ENCODE peak calls at places on chromosomes 4 and X, in eight cellular contexts. V is prostate gland, H is AG04450, P is fibroblast of mammary gland, A is heart right ventricle, M is psoas muscle, O is astrocyte of the spinal cord, S is epithelial cell of esophagus. K is an unnamed sample.

GRCh38 chr4:124636793-124637192 is 75.7 kb downstream of the ANKRD50 start:
- DNase-seq in V (no peak), H (no peak), M (no peak), P (no peak), A (no peak), S (no peak), O (peak; percentile 31), K (no peak)

GRCh38 chr4:147361726-147362125 is 119.2 kb upstream of the EDNRA start:
- DNase-seq in M (no peak), H (peak; percentile 64), S (peak; percentile 82), A (no peak), O (peak; percentile 94), V (no peak), P (peak; percentile 89), K (no peak)

GRCh38 chr4:37188100-37188499 is 56.4 kb upstream of the NWD2 start:
- DNase-seq in O (no peak), S (no peak), H (no peak), A (no peak), M (no peak), P (no peak), V (no peak), K (no peak)

GRCh38 chr4:15479089-15479912 is 9.6 kb downstream of the CC2D2A start:
- DNase-seq in V (peak; percentile 39), H (peak; percentile 70), S (peak; percentile 85), P (peak; percentile 91), A (no peak), O (peak; percentile 90), M (no peak), K (peak; percentile 42)

GRCh38 chrX:49879656-49880277 is 483 bp downstream of the USP27X start:
- DNase-seq in A (no peak), M (no peak), V (no peak), O (no peak), H (no peak), S (no peak), P (no peak), K (no peak)

GRCh38 chrX:74535211-74535621 is 79.2 kb downstream of the RLIM start:
- DNase-seq in H (no peak), V (peak; percentile 4), M (no peak), P (peak; percentile 68), A (no peak), S (peak; percentile 36), O (peak; percentile 67), K (no peak)

GRCh38 chr4:170011921-170012628 is 14.1 kb downstream of the MFAP3L start:
- DNase-seq in V (no peak), O (no peak), H (no peak), A (no peak), S (no peak), P (no peak), M (no peak), K (no peak)

GRCh38 chr4:104491396-104491821 is 3.3 kb downstream of the CXXC4 start:
- DNase-seq in M (peak; percentile 38), A (peak; percentile 55), O (peak; percentile 29), H (no peak), S (peak; percentile 22), V (peak; percentile 36), P (peak; percentile 5), K (no peak)

GRCh38 chr4:13215560-13215959 is 268.6 kb downstream of the RAB28 start:
- DNase-seq in O (no peak), A (no peak), H (no peak), P (no peak), S (no peak), V (no peak), M (no peak), K (no peak)

GRCh38 chr4:4518747-4519146 is 23.1 kb downstream of the STX18 start:
- DNase-seq in P (no peak), H (no peak), O (no peak), S (no peak), A (no peak), V (no peak), M (no peak), K (no peak)

GRCh38 chrX:64204701-64205440 is 637 bp downstream of the AMER1 start:
- DNase-seq in O (peak; percentile 30), P (peak; percentile 28), H (no peak), V (peak; percentile 9), S (peak; percentile 26), A (peak; percentile 37), M (peak; percentile 46), K (no peak)

GRCh38 chrX:69565247-69565815 is 50.6 kb upstream of the EDA start:
- DNase-seq in H (no peak), A (no peak), V (no peak), M (no peak), P (no peak), O (no peak), S (peak; percentile 41), K (no peak)

GRCh38 chrX:107687445-107687844 is 59.1 kb downstream of the PRPS1 start:
- DNase-seq in V (no peak), H (no peak), M (no peak), P (no peak), A (no peak), S (no peak), O (no peak), K (no peak)
- H3K4me3 ChIP-seq in V (no peak overlapping the region), H (no peak overlapping the region), M (no peak overlapping the region), P (no peak overlapping the region), A (no peak overlapping the region), S (no peak overlapping the region), O (no peak overlapping the region), K (no peak overlapping the region)

DNA sequence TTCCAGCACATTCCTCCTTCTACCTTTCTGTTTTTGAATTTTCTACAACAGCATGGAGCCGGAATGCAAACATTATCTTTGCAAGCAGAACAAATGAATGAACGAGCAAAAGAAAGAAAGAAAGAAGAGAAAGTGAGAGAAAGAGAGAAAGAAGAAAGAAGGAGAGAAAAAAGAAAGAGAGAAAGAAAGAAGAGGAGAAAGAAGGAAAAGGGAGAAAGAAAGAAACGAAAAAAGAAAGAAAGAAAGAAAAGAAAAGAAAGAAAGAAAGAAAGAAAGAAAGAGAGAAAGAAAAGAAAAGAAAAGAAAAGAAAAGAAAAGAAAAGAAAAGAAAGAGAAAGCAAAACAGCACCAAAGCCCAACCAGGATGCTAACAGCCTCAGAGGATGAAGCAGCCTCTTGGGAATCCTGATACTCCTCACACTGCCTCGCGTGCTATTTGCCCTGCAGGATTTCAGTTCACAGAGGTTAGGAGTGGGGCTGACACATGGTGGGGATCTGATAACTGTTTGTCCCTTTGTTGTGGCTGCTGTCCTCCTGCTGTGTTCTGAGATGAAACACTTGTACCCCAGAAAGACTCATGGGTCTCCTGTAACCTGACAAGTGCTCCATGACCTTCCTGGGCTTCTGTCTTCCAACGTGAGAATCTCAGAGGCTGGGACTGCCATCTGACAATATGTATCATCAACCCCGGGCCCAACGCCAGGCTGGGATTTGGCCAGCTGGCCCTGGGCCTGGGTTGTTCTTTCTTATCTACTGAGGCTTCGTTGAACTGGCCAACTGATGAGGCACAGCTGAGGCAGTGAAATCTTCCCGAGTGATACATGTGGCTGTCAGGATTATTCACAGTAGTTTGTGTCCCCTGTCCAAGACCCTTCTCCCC is 61.0 kb downstream of the SEPSECS start:
- DNase-seq in V (peak; percentile 73), A (peak; percentile 81), O (peak; percentile 30), S (peak; percentile 54), M (peak; percentile 73), P (peak; percentile 83), H (no peak), K (no peak)
- TF ChIP-seq CTCF in V (no peak), A (no peak), O (no peak), S (no peak), M (no peak), P (no peak), H (no peak), K (no peak)

GRCh38 chr4:160414516-160414915 is 1311.6 kb downstream of the RAPGEF2 start:
- DNase-seq in A (no peak), H (no peak), O (no peak), V (no peak), S (no peak), M (no peak), P (no peak), K (no peak)
- H3K4me3 ChIP-seq in A (no peak overlapping the region), H (no peak overlapping the region), O (no peak overlapping the region), V (no peak overlapping the region), S (no peak overlapping the region), M (no peak overlapping the region), P (no peak overlapping the region), K (no peak overlapping the region)

DNA sequence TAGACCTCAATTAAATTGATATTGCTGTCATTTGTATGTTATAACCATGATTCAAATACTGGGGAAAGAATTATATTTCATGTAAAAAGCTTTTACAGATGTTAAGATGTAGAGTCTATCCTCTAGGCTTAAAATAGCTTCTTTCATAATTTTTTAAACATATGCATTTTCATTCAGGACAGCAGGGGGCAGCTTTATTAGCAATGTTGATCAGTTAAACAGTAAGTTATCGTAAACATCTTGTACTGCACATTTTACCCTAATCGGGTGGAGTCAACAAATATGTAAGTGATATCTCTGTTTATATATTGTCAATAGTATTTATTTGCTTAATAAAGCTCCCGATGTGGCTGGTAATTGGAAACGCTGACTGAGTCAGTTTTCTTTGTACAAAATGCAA is 142.5 kb upstream of the MED14 start:
- DNase-seq in M (no peak), H (no peak), V (no peak), P (peak; percentile 57), O (peak; percentile 32), A (no peak), S (peak; percentile 32), K (no peak)
- TF ChIP-seq CTCF in M (peak; percentile 45), H (peak; percentile 56), V (peak; percentile 49), P (peak; percentile 63), O (peak; percentile 40), A (no peak), S (peak; percentile 32), K (peak; percentile 11)

DNA sequence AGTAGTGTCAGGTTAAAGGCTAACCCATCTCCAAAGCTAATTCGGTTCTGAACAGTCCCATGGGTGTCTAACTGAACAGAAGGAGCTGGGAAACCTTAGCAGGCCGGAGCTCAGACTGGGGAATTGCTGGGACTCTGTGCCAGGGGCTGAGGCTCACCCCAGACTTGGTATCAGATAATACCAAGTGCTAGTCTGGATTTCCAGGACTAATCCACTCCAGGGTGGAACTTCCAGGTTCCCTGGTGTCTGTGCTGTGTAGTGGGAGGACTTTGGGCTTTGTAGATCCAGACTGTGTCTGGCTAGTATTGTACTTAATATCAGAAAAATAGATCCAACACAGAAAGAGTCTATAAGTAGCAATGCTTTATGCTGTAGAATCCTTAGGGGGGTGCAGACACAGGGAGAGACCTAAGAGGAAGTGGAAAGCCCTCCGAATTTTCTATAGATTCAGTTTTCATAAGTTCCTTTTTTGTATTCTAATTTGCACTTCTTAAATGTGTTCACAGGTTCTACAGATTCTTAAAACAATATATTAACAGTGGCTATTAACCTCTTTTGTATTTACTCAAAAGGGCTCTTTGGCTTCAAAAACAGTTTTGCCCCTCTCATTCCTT is 4.1 kb downstream of the ZNF827 start:
- DNase-seq in V (no peak), P (no peak), H (no peak), M (no peak), A (no peak), S (no peak), O (no peak), K (no peak)
- H3K4me3 ChIP-seq in V (no peak overlapping the region), P (no peak overlapping the region), H (no peak overlapping the region), M (no peak overlapping the region), A (no peak overlapping the region), S (no peak overlapping the region), O (no peak overlapping the region), K (no peak overlapping the region)

K was measured in AG04449.